ENCODE peak calls at places on chromosomes 1 and 21, in ten cellular contexts. P is body of pancreas, Y is A549, R is heart left ventricle, V is H9, X is transverse colon, Q is pancreas, E is SK-N-SH, L is thoracic aorta, B is mammary epithelial cell. C is an unnamed sample. For H3K4me1, the result is how much of the 10 kb centered on the place peaks cover.

GRCh38 chr21:43291347-43291950 is 122.6 kb downstream of the CRYAA start:
- DNase-seq in P (no peak), Y (no peak), R (no peak), V (no peak), X (no peak), Q (no peak), E (no peak), L (no peak), B (no peak), C (no peak)

GRCh38 chr1:162026906-162027305 is 3.2 kb upstream of the OLFML2B start:
- DNase-seq in P (no peak), Y (no peak), R (no peak), V (no peak), X (no peak), Q (no peak), E (no peak), L (no peak), B (no peak), C (no peak)

GRCh38 chr21:37546949-37547614 is 180.5 kb downstream of the DYRK1A start:
- DNase-seq in P (no peak), Y (no peak), R (no peak), V (no peak), X (no peak), Q (no peak), E (no peak), L (no peak), B (no peak), C (no peak)

GRCh38 chr1:204837440-204838084 is 33.1 kb upstream of the NFASC start:
- DNase-seq in P (peak), Y (peak), R (no peak), V (peak), X (no peak), Q (peak), E (no peak), L (no peak), B (peak), C (peak)

GRCh38 chr1:206706298-206706791 is 21.6 kb downstream of the MAPKAPK2 start:
- DNase-seq in P (peak), Y (no peak), R (peak), V (no peak), X (no peak), Q (peak), E (no peak), L (peak), B (no peak), C (no peak)

GRCh38 chr1:48718116-48718630 is 58.5 kb downstream of the BEND5 start:
- DNase-seq in P (no peak), Y (no peak), R (no peak), V (no peak), X (no peak), Q (no peak), E (no peak), L (no peak), B (peak), C (no peak)

GRCh38 chr1:232142403-232143314 is 487.3 kb downstream of the SIPA1L2 start:
- DNase-seq in P (no peak), Y (peak), R (peak), V (no peak), X (peak), Q (no peak), E (peak), L (peak), B (peak), C (peak)

GRCh38 chr21:43667191-43667904 is 8.0 kb downstream of the RRP1B start:
- DNase-seq in P (no peak), Y (no peak), R (no peak), V (no peak), X (no peak), Q (no peak), E (no peak), L (no peak), B (peak), C (no peak)

GRCh38 chr1:47996406-47997226 is 569 bp downstream of the TRABD2B start:
- DNase-seq in P (peak), Y (no peak), R (peak), V (peak), X (no peak), Q (peak), E (peak), L (no peak), B (no peak), C (peak)

GRCh38 chr1:221743416-221744208 is 1.7 kb upstream of the DUSP10 start:
- DNase-seq in P (peak), Y (no peak), R (no peak), V (peak), X (no peak), Q (no peak), E (no peak), L (no peak), B (peak), C (no peak)

GRCh38 chr1:229370601-229371021 is 27.8 kb upstream of the CCSAP start:
- DNase-seq in P (no peak), Y (no peak), R (peak), V (no peak), X (no peak), Q (no peak), E (peak), L (no peak), B (no peak), C (no peak)

GRCh38 chr1:173733912-173734311 is 19.1 kb downstream of the KLHL20 start:
- DNase-seq in P (no peak), Y (no peak), R (no peak), V (no peak), X (no peak), Q (no peak), E (no peak), L (no peak), B (no peak), C (no peak)

GRCh38 chr21:41634858-41635257 is 126.9 kb upstream of the TMPRSS2 start:
- DNase-seq in P (no peak), Y (no peak), R (no peak), V (no peak), X (no peak), Q (no peak), E (no peak), L (no peak), B (peak), C (peak)

GRCh38 chr1:83109692-83110091 is 889.2 kb downstream of the TTLL7 start:
- DNase-seq in P (no peak), Y (no peak), R (no peak), V (no peak), X (no peak), Q (no peak), E (no peak), L (no peak), B (no peak), C (no peak)

GRCh38 chr1:116777831-116778830 is 23.9 kb downstream of the CD2 start:
- DNase-seq in P (no peak), Y (no peak), R (no peak), V (no peak), X (no peak), Q (no peak), E (no peak), L (no peak), B (peak), C (peak)

GRCh38 chr1:20403423-20404145 is 82.4 kb downstream of the CAMK2N1 start:
- DNase-seq in P (no peak), Y (no peak), R (no peak), V (peak), X (no peak), Q (no peak), E (no peak), L (no peak), B (no peak), C (no peak)

GRCh38 chr1:53663525-53664300 is 75.3 kb downstream of the GLIS1 start:
- DNase-seq in P (no peak), Y (no peak), R (no peak), V (no peak), X (no peak), Q (no peak), E (no peak), L (no peak), B (no peak), C (no peak)

GRCh38 chr1:15220825-15221431 is 26.1 kb upstream of the FHAD1 start:
- DNase-seq in P (peak), Y (peak), R (peak), V (no peak), X (peak), Q (no peak), E (peak), L (no peak), B (no peak), C (no peak)

GRCh38 chr1:89990976-89991831 is 3.7 kb upstream of the ZNF326 start:
- DNase-seq in P (no peak), Y (no peak), R (no peak), V (no peak), X (no peak), Q (no peak), E (no peak), L (no peak), B (peak), C (peak)

GRCh38 chr1:37036667-37037053 is 2.3 kb upstream of the GRIK3 start:
- DNase-seq in P (no peak), Y (no peak), R (no peak), V (no peak), X (no peak), Q (no peak), E (no peak), L (no peak), B (no peak), C (no peak)

GRCh38 chr1:225950905-225951351 is 9.9 kb upstream of the LEFTY2 start:
- DNase-seq in P (no peak), Y (no peak), R (no peak), V (peak), X (no peak), Q (no peak), E (no peak), L (no peak), B (no peak), C (no peak)

GRCh38 chr1:112508242-112509004 is at the start of gene WNT2B:
- DNase-seq in P (peak), Y (no peak), R (no peak), V (peak), X (peak), Q (peak), E (peak), L (no peak), B (peak), C (no peak)

GRCh38 chr1:12610305-12610935 is 7.6 kb downstream of the DHRS3 start:
- DNase-seq in P (no peak), Y (no peak), R (no peak), V (no peak), X (no peak), Q (no peak), E (no peak), L (no peak), B (peak), C (peak)
- H3K27ac ChIP-seq in P (no peak), Y (peak), R (no peak), V (no peak), X (no peak), Q (no peak), E (no peak), L (no peak), B (no peak), C (no peak)

GRCh38 chr1:145859491-145860159 is 744 bp upstream of the PIAS3 start:
- DNase-seq in P (peak), Y (peak), R (peak), V (peak), X (peak), Q (peak), E (peak), L (peak), B (peak), C (peak)
- TF ChIP-seq CTCF in P (no peak), Y (no peak), R (peak), V (no peak), X (no peak), Q (no peak), E (no peak), L (peak), B (peak), C (no peak)

GRCh38 chr1:228085287-228085926 is 2.9 kb downstream of the ARF1 start:
- DNase-seq in P (no peak), Y (no peak), R (no peak), V (no peak), X (peak), Q (no peak), E (no peak), L (no peak), B (peak), C (peak)

GRCh38 chr1:228083871-228084278 is 1.4 kb downstream of the ARF1 start:
- DNase-seq in P (no peak), Y (no peak), R (no peak), V (no peak), X (no peak), Q (no peak), E (no peak), L (no peak), B (no peak), C (no peak)

GRCh38 chr1:228084797-228085196 is 2.3 kb downstream of the ARF1 start:
- DNase-seq in P (no peak), Y (no peak), R (no peak), V (no peak), X (no peak), Q (no peak), E (no peak), L (no peak), B (no peak), C (no peak)

GRCh38 chr1:228082975-228083870 is 715 bp downstream of the ARF1 start:
- DNase-seq in P (peak), Y (no peak), R (peak), V (no peak), X (peak), Q (peak), E (peak), L (no peak), B (no peak), C (no peak)

GRCh38 chr1:228084325-228084724 is 1.8 kb downstream of the ARF1 start:
- DNase-seq in P (no peak), Y (no peak), R (no peak), V (no peak), X (no peak), Q (no peak), E (no peak), L (no peak), B (peak), C (no peak)
- H3K4me1 ChIP-seq in P (half or more), Y (half or more), R (under half), V (under half), X (half or more), Q (under half), E (under half), L (half or more), B (half or more), C (under half)

GRCh38 chr1:228164561-228165371 is 838 bp upstream of the IBA57 start:
- DNase-seq in P (no peak), Y (no peak), R (no peak), V (no peak), X (no peak), Q (peak), E (no peak), L (no peak), B (no peak), C (no peak)

GRCh38 chr1:228163776-228164534 is 1.6 kb upstream of the IBA57 start:
- DNase-seq in P (no peak), Y (no peak), R (no peak), V (no peak), X (no peak), Q (peak), E (no peak), L (no peak), B (no peak), C (no peak)

GRCh38 chr1:228162286-228163003 is 3.2 kb upstream of the IBA57 start:
- DNase-seq in P (no peak), Y (no peak), R (peak), V (peak), X (no peak), Q (peak), E (no peak), L (no peak), B (no peak), C (peak)

GRCh38 chr1:228161866-228162265 is 3.7 kb upstream of the IBA57 start:
- DNase-seq in P (no peak), Y (no peak), R (no peak), V (no peak), X (no peak), Q (no peak), E (no peak), L (no peak), B (no peak), C (no peak)

DNA sequence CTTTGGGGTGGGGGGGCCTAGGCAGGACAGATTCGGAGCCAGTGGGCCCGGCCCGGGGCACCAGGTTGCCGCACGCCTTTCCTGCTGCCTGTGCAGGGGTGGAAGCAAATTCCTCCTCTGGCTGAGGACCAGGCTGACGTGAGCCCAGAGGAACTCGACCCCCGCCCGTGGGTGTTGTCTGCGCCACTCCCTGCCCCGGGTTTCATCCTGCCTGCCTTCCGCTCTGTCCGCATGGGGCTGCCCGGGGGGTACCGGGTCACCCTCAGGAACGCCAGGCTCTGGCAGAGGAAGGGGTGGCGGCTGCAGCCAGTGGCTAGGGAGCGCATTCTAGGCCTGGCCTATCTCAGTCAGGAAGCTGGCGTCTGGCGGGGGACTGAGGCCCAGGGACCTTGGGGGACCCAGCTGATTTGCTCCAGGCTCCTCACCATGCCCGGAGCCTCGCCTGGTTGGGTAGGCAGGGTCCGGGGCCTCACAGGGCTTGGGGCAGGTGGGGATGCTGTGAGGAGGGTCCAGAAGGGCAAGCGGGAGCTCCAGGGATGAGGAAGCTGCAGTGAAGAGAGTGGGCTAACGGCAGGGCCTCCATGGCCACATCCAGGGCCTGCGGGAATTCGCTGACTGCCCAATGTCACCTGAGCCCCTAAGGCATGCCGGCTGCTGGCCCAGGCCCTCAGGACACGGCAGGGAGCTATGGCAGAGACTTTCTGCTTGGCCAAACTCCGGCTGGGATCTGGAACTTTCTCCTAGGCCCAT is 2.4 kb upstream of the IBA57 start:
- DNase-seq in P (peak), Y (no peak), R (peak), V (no peak), X (peak), Q (peak), E (no peak), L (no peak), B (peak), C (peak)
- H3K27ac ChIP-seq in P (peak), Y (peak), R (peak), V (no peak), X (peak), Q (peak), E (no peak), L (no peak), B (peak), C (peak)

GRCh38 chr1:224504642-224505041 is 70.0 kb upstream of the WDR26 start:
- DNase-seq in P (no peak), Y (no peak), R (no peak), V (no peak), X (no peak), Q (no peak), E (no peak), L (no peak), B (no peak), C (no peak)

GRCh38 chr1:224502459-224503160 is 68.0 kb upstream of the WDR26 start:
- DNase-seq in P (peak), Y (no peak), R (no peak), V (no peak), X (peak), Q (peak), E (peak), L (no peak), B (peak), C (no peak)

GRCh38 chr1:224505454-224506093 is 71.0 kb upstream of the WDR26 start:
- DNase-seq in P (no peak), Y (no peak), R (no peak), V (no peak), X (no peak), Q (no peak), E (no peak), L (no peak), B (no peak), C (no peak)

GRCh38 chr1:224501836-224502235 is 67.2 kb upstream of the WDR26 start:
- DNase-seq in P (no peak), Y (no peak), R (no peak), V (no peak), X (no peak), Q (no peak), E (no peak), L (no peak), B (no peak), C (no peak)

DNA sequence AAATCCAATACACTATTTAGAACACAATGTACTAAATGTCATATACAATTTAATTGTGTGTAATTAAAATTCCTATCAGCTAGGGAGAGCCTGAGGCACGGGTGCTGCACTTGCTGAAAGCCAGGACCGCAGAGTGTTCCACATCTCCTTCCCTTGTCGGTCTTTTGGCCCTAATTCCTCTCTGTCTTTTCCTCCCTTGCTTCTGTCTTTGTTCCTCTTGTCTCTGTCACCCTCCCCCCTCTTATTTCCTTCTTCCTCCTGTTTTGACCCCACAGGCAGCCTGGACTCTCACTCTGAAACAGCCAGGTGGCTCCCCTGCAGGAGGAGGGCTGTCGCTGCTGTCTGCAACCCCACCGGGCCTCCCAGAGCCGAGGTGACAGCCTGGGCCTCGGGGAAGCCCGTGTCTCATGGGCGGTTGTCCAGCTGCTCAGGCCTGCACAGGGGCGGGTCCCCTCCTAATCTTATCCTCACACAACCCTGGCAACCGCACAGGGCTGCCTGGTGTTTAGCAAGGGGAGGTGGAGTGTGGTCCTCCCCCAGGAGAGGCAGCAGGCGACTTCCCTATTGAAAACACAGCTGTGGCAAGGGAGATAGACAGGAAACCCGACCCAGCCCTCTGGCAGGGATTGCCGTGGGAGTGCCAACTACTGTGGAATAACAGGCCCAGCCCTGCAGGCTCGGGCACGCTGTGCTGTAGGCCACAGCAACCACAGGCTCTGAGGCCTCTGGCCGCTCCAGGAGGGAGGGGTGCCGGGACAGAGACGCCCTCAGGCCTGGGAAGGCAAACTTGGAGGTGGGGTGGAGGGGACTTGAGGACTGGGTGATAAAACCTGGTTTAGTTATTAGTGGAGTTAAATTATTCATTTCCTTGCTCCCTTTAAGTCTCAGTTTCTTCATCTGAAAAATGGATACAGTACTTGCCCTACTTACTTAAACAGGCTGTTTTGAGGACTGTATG is 68.8 kb upstream of the WDR26 start:
- DNase-seq in P (peak), Y (peak), R (peak), V (peak), X (peak), Q (peak), E (peak), L (peak), B (peak), C (peak)
- TF ChIP-seq CTCF in P (no peak), Y (no peak), R (peak), V (peak), X (peak), Q (no peak), E (no peak), L (no peak), B (peak), C (no peak)